ENCODE peak calls at places on chromosomes 4 and X, in seven cellular contexts. One of them, this sample, is unnamed.
A peak's percentile ranks its signal among the peaks of the same experiment; 100 is the strongest.

GRCh38 chrX:131083510-131084142 is 25.5 kb downstream of the ARHGAP36 start:
- DNase-seq in esophagus squamous epithelium: no peak
- DNase-seq in adrenal gland: no peak
- DNase-seq in astrocyte: no peak
- DNase-seq in lower lobe of right lung: no peak
- DNase-seq in tibial artery: no peak
- DNase-seq in uterus: no peak
- DNase-seq in this sample: no peak

GRCh38 chr4:7021930-7022658 is 21.1 kb upstream of the TADA2B start:
- DNase-seq in uterus: no peak
- DNase-seq in astrocyte: peak; percentile 84
- DNase-seq in tibial artery: no peak
- DNase-seq in esophagus squamous epithelium: no peak
- DNase-seq in adrenal gland: peak; percentile 82
- DNase-seq in lower lobe of right lung: no peak
- DNase-seq in this sample: no peak

GRCh38 chr4:164935363-164935762 is 42.1 kb downstream of the TRIM61 start:
- DNase-seq in tibial artery: no peak
- DNase-seq in uterus: no peak
- DNase-seq in lower lobe of right lung: no peak
- DNase-seq in esophagus squamous epithelium: no peak
- DNase-seq in astrocyte: no peak
- DNase-seq in adrenal gland: no peak
- DNase-seq in this sample: no peak

GRCh38 chr4:83316459-83317170 is 18.0 kb downstream of the HPSE start:
- DNase-seq in adrenal gland: no peak
- DNase-seq in astrocyte: no peak
- DNase-seq in tibial artery: no peak
- DNase-seq in uterus: no peak
- DNase-seq in esophagus squamous epithelium: no peak
- DNase-seq in lower lobe of right lung: peak; percentile 47
- DNase-seq in this sample: no peak

GRCh38 chrX:72054776-72055495 is 76.8 kb downstream of the RTL5 start:
- DNase-seq in uterus: no peak
- DNase-seq in adrenal gland: no peak
- DNase-seq in tibial artery: no peak
- DNase-seq in lower lobe of right lung: no peak
- DNase-seq in esophagus squamous epithelium: no peak
- DNase-seq in astrocyte: no peak
- DNase-seq in this sample: no peak

GRCh38 chr4:162727232-162727631 is 439.5 kb downstream of the NAF1 start:
- DNase-seq in tibial artery: no peak
- DNase-seq in uterus: no peak
- DNase-seq in adrenal gland: no peak
- DNase-seq in esophagus squamous epithelium: no peak
- DNase-seq in astrocyte: no peak
- DNase-seq in lower lobe of right lung: no peak
- DNase-seq in this sample: no peak

GRCh38 chr4:107183155-107183774 is 147.2 kb upstream of the DKK2 start:
- DNase-seq in tibial artery: no peak
- DNase-seq in uterus: no peak
- DNase-seq in lower lobe of right lung: no peak
- DNase-seq in astrocyte: peak; percentile 51
- DNase-seq in adrenal gland: peak; percentile 23
- DNase-seq in esophagus squamous epithelium: no peak
- DNase-seq in this sample: no peak

GRCh38 chr4:145541266-145541770 is 59.7 kb downstream of the SMAD1 start:
- DNase-seq in adrenal gland: no peak
- DNase-seq in esophagus squamous epithelium: no peak
- DNase-seq in lower lobe of right lung: no peak
- DNase-seq in tibial artery: no peak
- DNase-seq in astrocyte: no peak
- DNase-seq in uterus: no peak
- DNase-seq in this sample: no peak

GRCh38 chrX:129108936-129109335 is 414.4 kb downstream of the SMARCA1 start:
- DNase-seq in astrocyte: no peak
- DNase-seq in esophagus squamous epithelium: no peak
- DNase-seq in lower lobe of right lung: no peak
- DNase-seq in tibial artery: no peak
- DNase-seq in adrenal gland: no peak
- DNase-seq in uterus: no peak
- DNase-seq in this sample: no peak

GRCh38 chr4:35649784-35650183 is 594.5 kb downstream of the ARAP2 start:
- DNase-seq in esophagus squamous epithelium: no peak
- DNase-seq in astrocyte: no peak
- DNase-seq in adrenal gland: no peak
- DNase-seq in lower lobe of right lung: no peak
- DNase-seq in uterus: no peak
- DNase-seq in tibial artery: no peak
- DNase-seq in this sample: no peak

GRCh38 chrX:31225819-31226218 is 154.0 kb upstream of the FTHL17 start:
- DNase-seq in uterus: no peak
- DNase-seq in tibial artery: no peak
- DNase-seq in esophagus squamous epithelium: no peak
- DNase-seq in lower lobe of right lung: no peak
- DNase-seq in astrocyte: no peak
- DNase-seq in adrenal gland: no peak
- DNase-seq in this sample: no peak

GRCh38 chrX:74178536-74178935 is 125.4 kb upstream of the ZCCHC13 start:
- DNase-seq in uterus: no peak
- DNase-seq in esophagus squamous epithelium: no peak
- DNase-seq in astrocyte: no peak
- DNase-seq in tibial artery: no peak
- DNase-seq in adrenal gland: no peak
- DNase-seq in lower lobe of right lung: no peak
- DNase-seq in this sample: no peak

GRCh38 chr4:40475609-40476008 is 140.5 kb downstream of the CHRNA9 start:
- DNase-seq in tibial artery: no peak
- DNase-seq in uterus: no peak
- DNase-seq in esophagus squamous epithelium: no peak
- DNase-seq in adrenal gland: no peak
- DNase-seq in astrocyte: no peak
- DNase-seq in lower lobe of right lung: no peak
- DNase-seq in this sample: no peak

GRCh38 chr4:156575430-156576073 is 396.0 kb downstream of the PDGFC start:
- DNase-seq in astrocyte: peak; percentile 40
- DNase-seq in tibial artery: no peak
- DNase-seq in lower lobe of right lung: no peak
- DNase-seq in esophagus squamous epithelium: no peak
- DNase-seq in uterus: no peak
- DNase-seq in adrenal gland: no peak
- DNase-seq in this sample: no peak

GRCh38 chr4:112765317-112765989 is 128.5 kb downstream of the LARP7 start:
- DNase-seq in lower lobe of right lung: no peak
- DNase-seq in esophagus squamous epithelium: no peak
- DNase-seq in astrocyte: no peak
- DNase-seq in tibial artery: no peak
- DNase-seq in adrenal gland: no peak
- DNase-seq in uterus: no peak
- DNase-seq in this sample: no peak

GRCh38 chr4:159051245-159052071 is 51.4 kb upstream of the RAPGEF2 start:
- DNase-seq in adrenal gland: no peak
- DNase-seq in esophagus squamous epithelium: no peak
- DNase-seq in tibial artery: no peak
- DNase-seq in uterus: no peak
- DNase-seq in lower lobe of right lung: no peak
- DNase-seq in astrocyte: no peak
- DNase-seq in this sample: no peak

GRCh38 chr4:42600578-42600977 is 56.3 kb downstream of the ATP8A1 start:
- DNase-seq in lower lobe of right lung: no peak
- DNase-seq in astrocyte: no peak
- DNase-seq in uterus: no peak
- DNase-seq in adrenal gland: no peak
- DNase-seq in tibial artery: no peak
- DNase-seq in esophagus squamous epithelium: no peak
- DNase-seq in this sample: no peak

GRCh38 chr4:95908806-95909205 is 68.9 kb downstream of the PDHA2 start:
- DNase-seq in adrenal gland: no peak
- DNase-seq in lower lobe of right lung: no peak
- DNase-seq in esophagus squamous epithelium: no peak
- DNase-seq in tibial artery: no peak
- DNase-seq in uterus: no peak
- DNase-seq in astrocyte: no peak
- DNase-seq in this sample: no peak

GRCh38 chr4:78379991-78380739 is 171.4 kb upstream of the ANXA3 start:
- DNase-seq in esophagus squamous epithelium: no peak
- DNase-seq in uterus: no peak
- DNase-seq in astrocyte: peak; percentile 59
- DNase-seq in lower lobe of right lung: no peak
- DNase-seq in adrenal gland: no peak
- DNase-seq in tibial artery: no peak
- DNase-seq in this sample: no peak

GRCh38 chr4:93731448-93731847 is 97.1 kb upstream of the ATOH1 start:
- DNase-seq in esophagus squamous epithelium: no peak
- DNase-seq in adrenal gland: peak; percentile 11
- DNase-seq in uterus: no peak
- DNase-seq in astrocyte: peak; percentile 3
- DNase-seq in lower lobe of right lung: no peak
- DNase-seq in tibial artery: no peak
- DNase-seq in this sample: no peak

GRCh38 chr4:37970702-37971101 is 10.5 kb downstream of the PTTG2 start:
- DNase-seq in adrenal gland: peak; percentile 69
- DNase-seq in uterus: peak; percentile 47
- DNase-seq in astrocyte: peak; percentile 66
- DNase-seq in tibial artery: peak; percentile 88
- DNase-seq in esophagus squamous epithelium: peak; percentile 5
- DNase-seq in lower lobe of right lung: peak; percentile 86
- DNase-seq in this sample: peak; percentile 95

GRCh38 chrX:28582494-28582893 is 4.8 kb upstream of the IL1RAPL1 start:
- DNase-seq in lower lobe of right lung: no peak
- DNase-seq in adrenal gland: no peak
- DNase-seq in astrocyte: no peak
- DNase-seq in uterus: no peak
- DNase-seq in esophagus squamous epithelium: no peak
- DNase-seq in tibial artery: no peak
- DNase-seq in this sample: no peak

GRCh38 chr4:2399216-2399615 is 19.2 kb downstream of the ZFYVE28 start:
- DNase-seq in lower lobe of right lung: no peak
- DNase-seq in adrenal gland: no peak
- DNase-seq in esophagus squamous epithelium: no peak
- DNase-seq in tibial artery: peak; percentile 51
- DNase-seq in uterus: no peak
- DNase-seq in astrocyte: no peak
- DNase-seq in this sample: no peak

GRCh38 chr4:6122496-6122895 is 77.9 kb downstream of the JAKMIP1 start:
- DNase-seq in astrocyte: no peak
- DNase-seq in tibial artery: no peak
- DNase-seq in lower lobe of right lung: no peak
- DNase-seq in uterus: no peak
- DNase-seq in esophagus squamous epithelium: no peak
- DNase-seq in adrenal gland: no peak
- DNase-seq in this sample: no peak

GRCh38 chr4:140176735-140177134 is 22.8 kb upstream of the MAML3 start:
- DNase-seq in astrocyte: peak; percentile 67
- DNase-seq in uterus: no peak
- DNase-seq in esophagus squamous epithelium: no peak
- DNase-seq in tibial artery: no peak
- DNase-seq in lower lobe of right lung: no peak
- DNase-seq in adrenal gland: no peak
- DNase-seq in this sample: no peak

GRCh38 chr4:45004326-45004725 is 278.0 kb upstream of the GNPDA2 start:
- DNase-seq in esophagus squamous epithelium: no peak
- DNase-seq in astrocyte: no peak
- DNase-seq in adrenal gland: no peak
- DNase-seq in uterus: no peak
- DNase-seq in tibial artery: no peak
- DNase-seq in lower lobe of right lung: no peak
- DNase-seq in this sample: no peak

GRCh38 chr4:168623484-168623883 is 126.6 kb downstream of the PALLD start:
- DNase-seq in uterus: no peak
- DNase-seq in lower lobe of right lung: no peak
- DNase-seq in tibial artery: no peak
- DNase-seq in astrocyte: no peak
- DNase-seq in esophagus squamous epithelium: no peak
- DNase-seq in adrenal gland: no peak
- DNase-seq in this sample: no peak
- H3K4me3 ChIP-seq in uterus: no peak overlapping the region
- H3K4me3 ChIP-seq in lower lobe of right lung: no peak overlapping the region
- H3K4me3 ChIP-seq in tibial artery: no peak overlapping the region
- H3K4me3 ChIP-seq in astrocyte: no peak overlapping the region
- H3K4me3 ChIP-seq in esophagus squamous epithelium: no peak overlapping the region
- H3K4me3 ChIP-seq in adrenal gland: no peak overlapping the region
- H3K4me3 ChIP-seq in this sample: no peak overlapping the region

DNA sequence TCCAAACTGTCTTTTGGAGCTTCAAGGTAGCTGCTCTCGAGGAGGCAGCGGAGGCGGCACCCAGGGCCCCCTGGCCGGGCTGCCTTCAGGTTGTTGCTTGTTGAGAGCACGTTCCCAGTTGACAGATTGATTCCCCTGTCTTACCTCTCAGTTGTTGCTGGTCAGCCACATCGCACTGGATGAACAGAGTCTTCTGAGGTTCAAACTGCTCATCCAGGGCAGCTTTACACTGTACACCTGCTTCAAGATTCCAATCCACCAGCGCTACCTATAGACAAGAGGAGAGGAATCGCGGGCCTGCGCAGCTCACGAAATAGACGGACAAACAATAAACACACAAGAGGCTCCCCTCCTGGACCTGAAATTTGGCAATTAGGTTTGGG is 497 bp downstream of the HPGD start:
- DNase-seq in lower lobe of right lung: peak; percentile 55
- DNase-seq in tibial artery: no peak
- DNase-seq in esophagus squamous epithelium: no peak
- DNase-seq in astrocyte: no peak
- DNase-seq in uterus: peak; percentile 16
- DNase-seq in adrenal gland: peak; percentile 12
- DNase-seq in this sample: no peak
- H3K27ac ChIP-seq in lower lobe of right lung: peak overlapping the region; percentile 87
- H3K27ac ChIP-seq in tibial artery: peak overlapping the region; percentile 24
- H3K27ac ChIP-seq in esophagus squamous epithelium: peak overlapping the region; percentile 84
- H3K27ac ChIP-seq in astrocyte: no peak overlapping the region
- H3K27ac ChIP-seq in uterus: peak overlapping the region; percentile 69
- H3K27ac ChIP-seq in adrenal gland: no peak overlapping the region
- H3K27ac ChIP-seq in this sample: no peak overlapping the region

GRCh38 chr4:70992354-70992753 is 1.1 kb upstream of the DCK start:
- DNase-seq in tibial artery: no peak
- DNase-seq in adrenal gland: no peak
- DNase-seq in esophagus squamous epithelium: no peak
- DNase-seq in uterus: no peak
- DNase-seq in astrocyte: no peak
- DNase-seq in lower lobe of right lung: no peak
- DNase-seq in this sample: no peak
- H3K4me3 ChIP-seq in tibial artery: peak overlapping the region; percentile 79
- H3K4me3 ChIP-seq in adrenal gland: peak overlapping the region; percentile 73
- H3K4me3 ChIP-seq in esophagus squamous epithelium: peak overlapping the region; percentile 73
- H3K4me3 ChIP-seq in uterus: peak overlapping the region; percentile 69
- H3K4me3 ChIP-seq in astrocyte: no peak overlapping the region
- H3K4me3 ChIP-seq in lower lobe of right lung: peak overlapping the region; percentile 92
- H3K4me3 ChIP-seq in this sample: no peak overlapping the region

DNA sequence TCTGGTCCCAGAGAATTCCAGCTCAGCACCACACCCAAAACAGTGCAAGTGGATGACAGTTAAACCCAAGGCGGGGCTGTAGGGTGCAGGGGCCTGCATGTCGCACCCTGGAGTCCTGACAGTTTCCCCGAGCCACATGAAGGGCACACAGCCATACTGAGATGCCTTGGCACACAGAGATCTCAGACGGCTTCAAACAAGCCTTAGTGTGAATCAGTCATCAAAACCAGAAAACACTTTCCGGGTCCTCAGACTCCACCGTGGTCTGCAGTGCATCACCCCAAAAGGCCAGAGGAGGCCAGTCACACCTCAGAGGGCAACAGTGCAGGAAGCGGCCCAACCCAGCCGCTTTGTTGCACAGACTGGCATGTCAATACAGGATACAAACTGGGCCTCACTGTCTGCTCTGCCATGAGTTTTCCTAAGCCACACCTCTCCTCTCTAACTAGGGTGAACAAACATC is 64.6 kb upstream of the ENPP6 start:
- DNase-seq in uterus: no peak
- DNase-seq in adrenal gland: no peak
- DNase-seq in tibial artery: no peak
- DNase-seq in esophagus squamous epithelium: no peak
- DNase-seq in astrocyte: no peak
- DNase-seq in lower lobe of right lung: peak; percentile 66
- DNase-seq in this sample: no peak
- H3K27ac ChIP-seq in uterus: no peak overlapping the region
- H3K27ac ChIP-seq in adrenal gland: no peak overlapping the region
- H3K27ac ChIP-seq in tibial artery: no peak overlapping the region
- H3K27ac ChIP-seq in esophagus squamous epithelium: peak overlapping the region; percentile 59
- H3K27ac ChIP-seq in astrocyte: no peak overlapping the region
- H3K27ac ChIP-seq in lower lobe of right lung: peak overlapping the region; percentile 71
- H3K27ac ChIP-seq in this sample: no peak overlapping the region